ENCODE peak calls at places on chromosomes 13 and 19, in five cellular contexts. H, S, Z, G and W are unnamed samples.

GRCh38 chr13:110415669-110416068 is 108.6 kb downstream of the COL4A2 start:
- DNase-seq in H (peak; percentile 47), S (no peak), Z (no peak), G (no peak), W (no peak)

GRCh38 chr19:38319421-38320258 is at the start of gene KCNK6:
- DNase-seq in H (peak; percentile 66), S (no peak), Z (peak; percentile 70), G (peak; percentile 88), W (peak; percentile 67)

GRCh38 chr13:45341799-45342584 is 1.0 kb upstream of the TPT1 start:
- DNase-seq in H (no peak), S (peak; percentile 83), Z (peak; percentile 59), G (no peak), W (no peak)

GRCh38 chr13:53953205-53953604 is 924.6 kb downstream of the OLFM4 start:
- DNase-seq in H (no peak), S (peak; percentile 68), Z (no peak), G (no peak), W (no peak)

GRCh38 chr19:55257461-55258411 is 1.1 kb downstream of the PPP6R1 start:
- DNase-seq in H (no peak), S (no peak), Z (no peak), G (peak; percentile 83), W (no peak)

GRCh38 chr13:49635599-49636433 is 7.5 kb downstream of the ARL11 start:
- DNase-seq in H (no peak), S (no peak), Z (peak; percentile 53), G (no peak), W (no peak)

GRCh38 chr13:110531671-110532083 is 29.8 kb downstream of the RAB20 start:
- DNase-seq in H (no peak), S (peak; percentile 69), Z (no peak), G (peak; percentile 75), W (no peak)

GRCh38 chr19:33390908-33391630 is 17.6 kb downstream of the CEBPG start:
- DNase-seq in H (no peak), S (peak; percentile 63), Z (no peak), G (no peak), W (peak; percentile 26)

GRCh38 chr13:64793131-64793530 is 2437.0 kb downstream of the PCDH9 start:
- DNase-seq in H (no peak), S (no peak), Z (no peak), G (no peak), W (no peak)

GRCh38 chr13:35988648-35989081 is 142.5 kb downstream of the DCLK1 start:
- DNase-seq in H (no peak), S (no peak), Z (no peak), G (no peak), W (no peak)

GRCh38 chr13:31209172-31209818 is 9.5 kb downstream of the B3GLCT start:
- DNase-seq in H (no peak), S (peak; percentile 81), Z (peak; percentile 43), G (no peak), W (no peak)

GRCh38 chr13:40336228-40337221 is 329.9 kb downstream of the FOXO1 start:
- DNase-seq in H (no peak), S (no peak), Z (peak; percentile 43), G (no peak), W (peak; percentile 61)

GRCh38 chr19:56170261-56170660 is 5.5 kb upstream of the GALP start:
- DNase-seq in H (no peak), S (no peak), Z (no peak), G (no peak), W (no peak)

GRCh38 chr13:66977156-66977555 is 253.0 kb downstream of the PCDH9 start:
- DNase-seq in H (no peak), S (no peak), Z (no peak), G (no peak), W (no peak)

GRCh38 chr19:10134040-10134439 is 14.3 kb upstream of the EIF3G start:
- DNase-seq in H (no peak), S (no peak), Z (no peak), G (no peak), W (no peak)

GRCh38 chr13:36919833-36920611 is at the start of gene SMAD9:
- DNase-seq in H (peak; percentile 8), S (peak; percentile 91), Z (peak; percentile 82), G (no peak), W (peak; percentile 69)

GRCh38 chr13:106405731-106406130 is 129.7 kb downstream of the EFNB2 start:
- DNase-seq in H (no peak), S (no peak), Z (no peak), G (no peak), W (no peak)

GRCh38 chr19:20422616-20423205 is 142.9 kb downstream of the ZNF737 start:
- DNase-seq in H (no peak), S (no peak), Z (no peak), G (no peak), W (no peak)

GRCh38 chr19:16351133-16351809 is 26.6 kb downstream of the KLF2 start:
- DNase-seq in H (no peak), S (no peak), Z (no peak), G (no peak), W (no peak)

GRCh38 chr19:13036366-13036976 is 41.2 kb downstream of the NFIX start:
- DNase-seq in H (no peak), S (peak; percentile 85), Z (peak; percentile 66), G (no peak), W (peak; percentile 73)

GRCh38 chr13:77729502-77730221 is 32.2 kb downstream of the SLAIN1 start:
- DNase-seq in H (no peak), S (no peak), Z (no peak), G (no peak), W (no peak)

DNA sequence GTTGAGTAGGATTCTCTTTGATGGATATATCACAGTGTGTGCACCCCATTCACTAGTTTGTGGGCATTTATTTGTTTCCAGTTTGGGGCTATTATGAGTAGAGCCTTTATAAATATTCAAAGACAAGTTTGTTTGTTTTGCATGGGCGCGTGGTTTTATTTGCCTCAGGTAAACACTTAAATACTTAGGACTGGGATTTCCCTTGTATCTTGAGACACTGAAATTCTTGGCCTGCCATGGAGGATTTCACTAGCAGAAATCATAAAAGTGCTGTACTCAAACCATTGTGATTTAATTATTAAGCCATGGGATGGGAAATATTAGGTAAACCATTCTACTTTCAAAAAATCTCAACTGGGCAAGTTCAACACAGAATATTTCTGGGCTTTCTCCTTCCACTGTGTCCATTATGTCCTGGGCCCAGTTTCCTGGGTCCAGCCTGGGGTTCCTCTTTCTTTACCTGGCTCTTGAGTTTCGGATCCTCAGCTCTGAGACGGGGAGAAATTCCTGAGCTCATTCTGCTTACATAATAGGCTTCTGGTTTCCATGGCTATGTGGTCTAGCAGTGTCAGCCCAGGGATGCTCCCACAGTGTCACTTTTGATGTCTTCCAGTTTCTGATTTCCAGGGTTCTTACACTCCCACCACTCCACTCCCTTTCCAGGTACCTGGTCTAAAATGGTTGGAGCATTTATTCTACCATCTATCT is 14.4 kb downstream of the MYO16 start:
- DNase-seq in H (no peak), S (no peak), Z (no peak), G (no peak), W (no peak)
- H3K9me3 ChIP-seq in H (peaks cover 11% of the 10 kb centered on the region), S (peaks cover 6% of the 10 kb centered on the region), Z (peaks cover 7% of the 10 kb centered on the region), G (peaks cover 13% of the 10 kb centered on the region), W (no peaks in the 10 kb centered on the region)

GRCh38 chr19:50658438-50659317 is 9.4 kb downstream of the C19orf81 start:
- DNase-seq in H (peak; percentile 98), S (no peak), Z (peak; percentile 37), G (peak; percentile 82), W (no peak)
- TF ChIP-seq POLR2A in H (peak; percentile 80), S (no peak), Z (no peak), G (no peak), W (peak; percentile 14)

GRCh38 chr19:11894851-11895250 is 7.3 kb downstream of the ZNF69 start:
- DNase-seq in H (no peak), S (no peak), Z (no peak), G (no peak), W (no peak)

GRCh38 chr19:11887618-11888531 is at the start of gene ZNF69:
- DNase-seq in H (no peak), S (peak; percentile 91), Z (peak; percentile 93), G (peak; percentile 88), W (peak; percentile 95)

GRCh38 chr19:11887247-11887617 is 350 bp upstream of the ZNF69 start:
- DNase-seq in H (no peak), S (no peak), Z (no peak), G (no peak), W (peak; percentile 20)

GRCh38 chr19:11890634-11891033 is 3.1 kb downstream of the ZNF69 start:
- DNase-seq in H (no peak), S (no peak), Z (no peak), G (no peak), W (no peak)
- H3K9me3 ChIP-seq in H (no peaks in the 10 kb centered on the region), S (no peaks in the 10 kb centered on the region), Z (peaks cover 7% of the 10 kb centered on the region), G (peaks cover 8% of the 10 kb centered on the region), W (no peaks in the 10 kb centered on the region)

DNA sequence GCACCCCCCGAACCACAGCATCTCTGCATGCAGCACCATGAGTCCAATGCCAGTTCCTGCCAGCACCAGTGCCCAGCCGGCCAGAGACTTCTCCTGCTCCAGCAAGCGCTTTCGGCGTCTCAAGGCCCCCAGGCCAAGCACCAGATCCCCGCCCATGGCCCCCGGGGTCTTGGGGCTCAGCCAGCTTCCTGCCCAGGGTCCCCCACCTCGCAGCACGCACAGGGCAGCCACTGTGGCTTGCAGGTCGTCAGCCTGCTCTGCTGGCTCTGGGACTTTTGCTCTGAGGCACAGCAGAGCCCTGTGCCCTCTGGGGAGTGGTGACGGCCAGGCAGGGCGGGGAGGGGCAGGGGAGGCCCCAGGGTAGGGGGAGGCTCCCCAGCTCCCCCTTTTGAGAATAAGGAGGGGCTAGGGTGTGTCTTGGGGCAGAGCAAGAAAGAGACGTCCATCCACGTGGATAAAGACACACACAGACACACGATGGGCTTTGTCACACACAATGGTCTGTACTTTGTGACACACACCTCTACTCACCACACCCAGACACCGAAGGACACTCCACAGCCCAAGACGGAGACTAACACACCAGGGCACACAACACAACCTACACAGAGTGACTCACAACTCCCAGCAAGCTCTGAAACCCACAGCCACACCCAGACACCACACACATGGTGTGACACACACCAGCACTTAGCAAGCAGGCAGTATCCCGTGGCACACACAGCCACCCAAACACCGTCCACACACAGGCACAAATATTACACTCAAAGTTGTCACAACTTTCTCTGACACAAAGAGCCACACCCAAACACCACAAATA is at the start of gene KCNN4:
- DNase-seq in H (peak; percentile 77), S (no peak), Z (peak; percentile 57), G (peak; percentile 92), W (no peak)
- TF ChIP-seq POLR2A in H (peak; percentile 77), S (no peak), Z (no peak), G (peak; percentile 65), W (no peak)

GRCh38 chr13:111626371-111627305 is 306.2 kb downstream of the TEX29 start:
- DNase-seq in H (no peak), S (no peak), Z (no peak), G (no peak), W (peak; percentile 81)
- H3K9me3 ChIP-seq in H (no peaks in the 10 kb centered on the region), S (no peaks in the 10 kb centered on the region), Z (no peaks in the 10 kb centered on the region), G (peaks cover 2% of the 10 kb centered on the region), W (no peaks in the 10 kb centered on the region)